ENCODE peak calls at places on chromosomes 4 and X, in five cellular contexts. F is posterior vena cava; G is activated CD8-positive, alpha-beta T cell treated with anti-CD3 and anti-CD28 coated beads for 36 hours; R is right atrium auricular region; E is stimulated activated CD8-positive, alpha-beta memory T cell treated with anti-CD3 and anti-CD28 coated beads, Interleukin-4, amount 100 ng/mL, for 24 hours. K is an unnamed sample.

GRCh38 chr4:6333301-6334202 is 63.9 kb downstream of the WFS1 start:
- DNase-seq in F (peak), G (peak), R (no peak), E (no peak), K (no peak)

GRCh38 chr4:110165382-110166285 is 32.8 kb downstream of the ELOVL6 start:
- DNase-seq in F (no peak), G (peak), R (no peak), E (peak), K (peak)

GRCh38 chr4:164937576-164938270 is 39.7 kb downstream of the TRIM61 start:
- DNase-seq in F (no peak), G (peak), R (no peak), E (no peak), K (no peak)

GRCh38 chr4:107037188-107037587 is 1.1 kb upstream of the DKK2 start:
- DNase-seq in F (peak), G (peak), R (peak), E (no peak), K (no peak)

GRCh38 chrX:40908026-40908425 is 172.7 kb upstream of the MED14 start:
- DNase-seq in F (no peak), G (no peak), R (no peak), E (no peak), K (no peak)

GRCh38 chr4:183355405-183355804 is 33.2 kb upstream of the CLDN24 start:
- DNase-seq in F (no peak), G (no peak), R (no peak), E (no peak), K (no peak)

GRCh38 chrX:38382663-38383062 is 30.3 kb downstream of the OTC start:
- DNase-seq in F (no peak), G (no peak), R (no peak), E (no peak), K (no peak)

GRCh38 chr4:677431-678293 is 3.3 kb downstream of the MYL5 start:
- DNase-seq in F (no peak), G (peak), R (no peak), E (no peak), K (peak)

GRCh38 chr4:174119051-174119450 is 164.4 kb downstream of the FBXO8 start:
- DNase-seq in F (no peak), G (no peak), R (no peak), E (no peak), K (no peak)

GRCh38 chr4:15906024-15906443 is 32.5 kb downstream of the FGFBP1 start:
- DNase-seq in F (no peak), G (peak), R (no peak), E (peak), K (no peak)

GRCh38 chrX:151954730-151955129 is 19.7 kb downstream of the GABRE start:
- DNase-seq in F (no peak), G (no peak), R (no peak), E (no peak), K (no peak)

GRCh38 chr4:87073570-87074470 is 139.0 kb downstream of the AFF1 start:
- DNase-seq in F (no peak), G (peak), R (no peak), E (peak), K (peak)

GRCh38 chr4:60729194-60729593 is 470.9 kb upstream of the ADGRL3 start:
- DNase-seq in F (no peak), G (no peak), R (no peak), E (no peak), K (no peak)

GRCh38 chr4:112003508-112003907 is 141.7 kb upstream of the FAM241A start:
- DNase-seq in F (no peak), G (no peak), R (no peak), E (no peak), K (no peak)

GRCh38 chrX:46954716-46955115 is 42.5 kb downstream of the JADE3 start:
- DNase-seq in F (no peak), G (no peak), R (no peak), E (no peak), K (no peak)

GRCh38 chr4:2790583-2791517 is 2.0 kb upstream of the SH3BP2 start:
- DNase-seq in F (peak), G (no peak), R (no peak), E (no peak), K (no peak)

GRCh38 chrX:34521563-34521962 is 135.5 kb downstream of the TMEM47 start:
- DNase-seq in F (no peak), G (no peak), R (no peak), E (no peak), K (no peak)

GRCh38 chr4:152476796-152477195 is 59.1 kb downstream of the FBXW7 start:
- DNase-seq in F (no peak), G (no peak), R (no peak), E (no peak), K (no peak)

GRCh38 chr4:1604706-1605205 is 79.4 kb downstream of the FAM53A start:
- DNase-seq in F (peak), G (peak), R (no peak), E (no peak), K (peak)

GRCh38 chr4:186846426-186846825 is 122.8 kb upstream of the FAT1 start:
- DNase-seq in F (no peak), G (no peak), R (no peak), E (no peak), K (no peak)

GRCh38 chr4:83771113-83771705 is 235.3 kb downstream of the GPAT3 start:
- DNase-seq in F (no peak), G (peak), R (no peak), E (no peak), K (no peak)

GRCh38 chr4:2947926-2948325 is 15.3 kb downstream of the NOP14 start:
- DNase-seq in F (peak), G (no peak), R (no peak), E (no peak), K (no peak)

GRCh38 chr4:40199999-40200880 is 3.4 kb downstream of the RHOH start:
- DNase-seq in F (no peak), G (peak), R (no peak), E (peak), K (no peak)

GRCh38 chr4:102823897-102824296 is 3.5 kb downstream of the UBE2D3 start:
- DNase-seq in F (no peak), G (no peak), R (no peak), E (no peak), K (no peak)

GRCh38 chrX:31091819-31092218 is 20.0 kb upstream of the FTHL17 start:
- DNase-seq in F (no peak), G (no peak), R (no peak), E (no peak), K (no peak)

GRCh38 chr4:52946811-52947210 is 84.7 kb downstream of the RASL11B start:
- DNase-seq in F (no peak), G (no peak), R (no peak), E (no peak), K (no peak)

GRCh38 chr4:87044511-87045369 is 109.9 kb downstream of the AFF1 start:
- DNase-seq in F (no peak), G (no peak), R (no peak), E (no peak), K (no peak)

GRCh38 chr4:140790765-140791164 is 34.6 kb upstream of the TBC1D9 start:
- DNase-seq in F (no peak), G (no peak), R (peak), E (no peak), K (no peak)

GRCh38 chrX:13128104-13128503 is 83.7 kb upstream of the FAM9C start:
- DNase-seq in F (no peak), G (no peak), R (no peak), E (no peak), K (no peak)

GRCh38 chr4:150578745-150579470 is 3.0 kb upstream of the MAB21L2 start:
- DNase-seq in F (no peak), G (no peak), R (no peak), E (no peak), K (no peak)

GRCh38 chrX:41384041-41384705 is 50.2 kb downstream of the DDX3X start:
- DNase-seq in F (peak), G (peak), R (peak), E (no peak), K (peak)